ENCODE peak calls at places on chromosomes 11 and 22, in five cellular contexts. L is GM12891, P is GM12878, W is HepG2, J is SK-N-SH. Y is an unnamed sample.

GRCh38 chr22:26056455-26056854 is 112.8 kb upstream of the SEZ6L start:
- DNase-seq in L (no peak), W (no peak), J (no peak), P (no peak), Y (no peak)

GRCh38 chr11:117232911-117233409 is 489 bp downstream of the RNF214 start:
- DNase-seq in J (peak), L (peak), P (no peak), W (no peak), Y (peak)

GRCh38 chr11:97641988-97642387 is 1252.2 kb downstream of the JRKL start:
- DNase-seq in L (no peak), J (no peak), W (no peak), P (no peak), Y (no peak)

GRCh38 chr11:85379066-85379465 is 248.1 kb downstream of the DLG2 start:
- DNase-seq in J (no peak), P (no peak), W (no peak), L (no peak), Y (no peak)

GRCh38 chr11:63682045-63682915 is 980 bp downstream of the RTN3 start:
- DNase-seq in J (peak), P (no peak), W (peak), L (no peak), Y (no peak)

GRCh38 chr11:128174465-128175101 is 412.8 kb downstream of the ETS1 start:
- DNase-seq in W (no peak), J (no peak), L (no peak), P (no peak), Y (no peak)

GRCh38 chr11:134841411-134841810 is 429.4 kb upstream of the B3GAT1 start:
- DNase-seq in W (no peak), J (no peak), L (no peak), P (no peak), Y (no peak)

GRCh38 chr11:9017773-9018172 is 14.0 kb upstream of the NRIP3 start:
- DNase-seq in L (no peak), P (no peak), W (no peak), J (no peak), Y (no peak)

GRCh38 chr11:31809543-31809856 is 1.6 kb downstream of the PAX6 start:
- DNase-seq in W (no peak), P (no peak), L (no peak), J (no peak), Y (no peak)

GRCh38 chr22:48247829-48248228 is 1485.4 kb downstream of the TBC1D22A start:
- DNase-seq in J (no peak), L (no peak), P (no peak), W (no peak), Y (no peak)

GRCh38 chr22:35961480-35961902 is 67.1 kb downstream of the RBFOX2 start:
- DNase-seq in P (no peak), L (no peak), J (peak), W (no peak), Y (no peak)

GRCh38 chr22:38310518-38311330 is 6.5 kb downstream of the CSNK1E start:
- DNase-seq in W (no peak), P (no peak), J (no peak), L (no peak), Y (no peak)
- TF ChIP-seq TAF1 in W (no peak), P (no peak), J (no peak), L (no peak), Y (no peak)

DNA sequence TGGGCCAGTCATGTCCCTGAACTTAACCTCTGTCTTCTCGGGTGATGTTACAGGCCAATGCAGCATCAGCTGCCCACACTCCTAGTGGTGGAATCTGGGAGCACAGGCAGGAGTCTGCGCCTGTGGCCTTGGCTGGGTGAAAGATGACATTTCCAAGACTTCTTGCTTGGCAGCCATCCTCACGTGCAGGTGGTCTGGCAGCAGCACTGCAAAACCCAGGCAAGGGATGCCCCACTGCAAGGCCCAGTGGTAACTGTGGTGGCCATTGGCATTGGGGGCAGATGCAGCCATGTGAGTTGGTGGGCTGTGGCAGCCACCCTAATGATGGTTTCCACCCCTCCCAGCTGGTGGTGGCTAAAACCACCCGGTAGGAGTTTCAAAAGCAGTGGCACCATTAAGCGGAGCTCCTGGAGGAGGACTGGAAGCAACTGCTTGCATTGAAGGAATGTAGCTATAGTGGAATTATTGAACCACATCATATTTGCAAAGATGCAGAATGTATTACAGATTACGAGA is 120.5 kb upstream of the TOP3B start:
- DNase-seq in W (no peak), P (no peak), J (peak), L (no peak), Y (no peak)
- TF ChIP-seq TAF1 in W (no peak), P (no peak), J (no peak), L (no peak), Y (no peak)

DNA sequence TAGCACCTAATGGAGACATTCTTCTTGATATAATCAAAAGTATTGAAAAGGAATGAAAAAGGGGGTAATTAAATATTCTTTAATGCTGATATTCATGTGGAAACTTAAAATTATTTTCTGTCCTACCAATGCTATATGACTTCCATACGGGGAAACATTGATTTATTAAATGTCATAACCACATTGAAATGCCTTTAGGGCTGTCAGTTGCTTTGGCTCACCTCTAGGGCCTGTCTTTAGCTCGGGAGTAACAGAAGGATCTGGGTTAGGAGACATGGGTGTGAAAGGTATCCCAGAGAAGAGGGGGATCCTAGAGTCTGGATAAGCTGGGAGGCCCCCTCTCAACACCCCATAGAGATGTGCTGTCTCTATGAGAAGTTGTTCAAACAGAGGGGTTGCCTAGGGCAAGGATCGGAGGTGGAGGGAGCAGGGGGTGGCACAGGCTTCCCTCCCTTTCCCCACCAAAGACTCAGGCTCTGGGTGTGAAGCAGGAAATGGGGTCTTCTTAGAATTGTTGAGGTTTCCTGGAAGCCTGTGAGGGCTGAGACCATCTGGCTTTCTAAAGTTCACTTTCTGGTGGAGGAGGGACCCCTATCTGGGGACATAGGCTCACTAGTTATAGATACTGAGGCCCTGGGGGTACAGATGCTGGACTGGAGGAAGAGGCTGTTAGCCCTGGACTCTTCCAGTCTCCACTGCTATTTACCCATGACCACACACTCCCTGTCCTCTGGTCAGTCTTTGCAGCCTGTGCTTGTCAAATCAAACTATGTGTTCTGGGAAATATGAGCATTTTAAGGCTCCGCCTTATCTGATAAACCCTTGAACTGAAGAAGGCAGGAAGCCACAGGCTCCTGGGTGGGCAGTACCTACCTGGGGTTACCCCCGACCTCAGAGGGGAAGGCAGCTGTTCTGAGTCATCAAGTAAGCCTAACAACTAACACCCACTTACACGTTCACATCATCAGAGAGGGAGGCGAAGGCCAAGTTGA is 55.8 kb upstream of the RRAS2 start:
- DNase-seq in P (peak), L (no peak), J (no peak), W (no peak), Y (no peak)
- TF ChIP-seq TAF1 in P (no peak), L (no peak), J (no peak), W (no peak), Y (no peak)

GRCh38 chr11:24389575-24389974 is 107.3 kb upstream of the LUZP2 start:
- DNase-seq in P (no peak), L (no peak), J (peak), W (no peak), Y (no peak)
- TF ChIP-seq TAF1 in P (no peak), L (no peak), J (no peak), W (no peak), Y (no peak)

GRCh38 chr11:120590472-120590871 is 78.9 kb downstream of the GRIK4 start:
- DNase-seq in P (no peak), W (no peak), J (no peak), L (no peak), Y (no peak)
- TF ChIP-seq TAF1 in P (no peak), W (no peak), J (no peak), L (no peak), Y (no peak)

Y was measured in GM12892.